ENCODE peak calls at places on chromosomes 12 and 14, in five cellular contexts. K, R, V, N and J are unnamed samples.

GRCh38 chr14:92613008-92613658 is 99.6 kb downstream of the RIN3 start:
- DNase-seq in V (peak; percentile 23), N (no peak), R (no peak), K (no peak), J (peak; percentile 14)

GRCh38 chr12:115322275-115322674 is 638.3 kb upstream of the TBX3 start:
- DNase-seq in R (no peak), N (peak; percentile 84), K (no peak), V (peak; percentile 51), J (peak; percentile 91)

GRCh38 chr14:55129086-55129427 is at the start of gene LGALS3:
- DNase-seq in V (no peak), R (peak; percentile 83), K (peak; percentile 83), N (peak; percentile 70), J (peak; percentile 80)

GRCh38 chr14:22848391-22849164 is 12.2 kb downstream of the MMP14 start:
- DNase-seq in K (peak; percentile 85), R (peak; percentile 78), V (peak; percentile 85), N (peak; percentile 54), J (peak; percentile 55)

GRCh38 chr12:99658950-99659349 is 11.4 kb downstream of the GARIN6 start:
- DNase-seq in V (peak; percentile 0), N (no peak), K (no peak), R (no peak), J (peak; percentile 2)

GRCh38 chr14:91152499-91152898 is 38.6 kb downstream of the DGLUCY start:
- DNase-seq in K (no peak), N (no peak), V (no peak), R (no peak), J (no peak)

GRCh38 chr12:56695327-56696101 is 7.4 kb upstream of the PTGES3 start:
- DNase-seq in V (no peak), N (no peak), K (no peak), R (no peak), J (no peak)

GRCh38 chr14:28515571-28515970 is 251.0 kb upstream of the FOXG1 start:
- DNase-seq in R (no peak), N (peak; percentile 93), K (no peak), V (peak; percentile 83), J (peak; percentile 94)

GRCh38 chr12:106369624-106370346 is 12.2 kb downstream of the POLR3B start:
- DNase-seq in N (peak; percentile 81), K (no peak), R (no peak), V (peak; percentile 80), J (peak; percentile 93)

GRCh38 chr12:61504396-61505115 is 755.6 kb upstream of the USP15 start:
- DNase-seq in K (no peak), V (no peak), R (no peak), N (peak; percentile 49), J (peak; percentile 53)

GRCh38 chr14:66284346-66284745 is 201.8 kb upstream of the CCDC196 start:
- DNase-seq in K (no peak), R (no peak), V (peak; percentile 22), N (peak; percentile 9), J (peak; percentile 65)

GRCh38 chr14:100463937-100464336 is 123.3 kb downstream of the BEGAIN start:
- DNase-seq in K (no peak), R (no peak), N (no peak), V (no peak), J (no peak)

GRCh38 chr12:89138048-89138852 is 214.1 kb downstream of the DUSP6 start:
- DNase-seq in N (peak; percentile 52), V (peak; percentile 45), R (no peak), K (no peak), J (peak; percentile 52)

GRCh38 chr12:119728437-119728730 is 60.5 kb downstream of the PRKAB1 start:
- DNase-seq in K (no peak), R (no peak), V (peak; percentile 8), N (no peak), J (no peak)

GRCh38 chr14:68394113-68394718 is 398.7 kb downstream of the ZFP36L1 start:
- DNase-seq in R (no peak), V (peak; percentile 47), K (no peak), N (no peak), J (no peak)

GRCh38 chr12:115341442-115341841 is 657.5 kb upstream of the TBX3 start:
- DNase-seq in N (peak; percentile 100), V (peak; percentile 97), R (peak; percentile 93), K (peak; percentile 84), J (peak; percentile 99)

GRCh38 chr12:98653866-98654493 is 8.9 kb downstream of the APAF1 start:
- DNase-seq in K (no peak), R (no peak), V (peak; percentile 31), N (peak; percentile 23), J (peak; percentile 63)

GRCh38 chr12:52372216-52373154 is 5.2 kb upstream of the KRT85 start:
- DNase-seq in K (peak; percentile 75), N (peak; percentile 81), R (peak; percentile 75), V (peak; percentile 73), J (peak; percentile 93)

GRCh38 chr12:132429122-132429931 is 60.6 kb upstream of the FBRSL1 start:
- DNase-seq in K (no peak), V (no peak), R (no peak), N (peak; percentile 21), J (no peak)

GRCh38 chr14:63174760-63175191 is 29.5 kb upstream of the RHOJ start:
- DNase-seq in K (no peak), N (peak; percentile 91), V (peak; percentile 98), R (no peak), J (peak; percentile 76)

GRCh38 chr12:77122236-77122635 is 56.9 kb upstream of the E2F7 start:
- DNase-seq in V (peak; percentile 98), R (peak; percentile 63), K (no peak), N (peak; percentile 92), J (peak; percentile 95)

GRCh38 chr14:53462931-53463778 is 310.0 kb upstream of the DDHD1 start:
- DNase-seq in R (no peak), V (no peak), N (no peak), K (no peak), J (peak; percentile 64)

GRCh38 chr12:20376984-20377383 is 8.6 kb downstream of the PDE3A start:
- DNase-seq in K (no peak), V (peak; percentile 13), N (no peak), R (no peak), J (peak; percentile 41)

GRCh38 chr12:16218934-16219718 is 58.4 kb downstream of the SLC15A5 start:
- DNase-seq in R (no peak), V (no peak), N (no peak), K (no peak), J (no peak)

GRCh38 chr14:78764240-78764639 is 594.1 kb downstream of the NRXN3 start:
- DNase-seq in R (no peak), K (no peak), N (peak; percentile 30), V (peak; percentile 94), J (peak; percentile 45)

GRCh38 chr14:105248368-105249174 is at the start of gene BTBD6:
- DNase-seq in V (peak; percentile 69), R (peak; percentile 92), K (peak; percentile 88), N (peak; percentile 79), J (peak; percentile 87)

GRCh38 chr14:105250008-105250366 is 1.7 kb downstream of the BTBD6 start:
- DNase-seq in R (no peak), N (no peak), V (no peak), K (no peak), J (no peak)

GRCh38 chr14:105250986-105251385 is 2.7 kb downstream of the BTBD6 start:
- DNase-seq in V (no peak), R (no peak), N (no peak), K (no peak), J (no peak)

GRCh38 chr14:105247715-105248367 is 492 bp upstream of the BTBD6 start:
- DNase-seq in R (no peak), K (no peak), N (no peak), V (no peak), J (no peak)

DNA sequence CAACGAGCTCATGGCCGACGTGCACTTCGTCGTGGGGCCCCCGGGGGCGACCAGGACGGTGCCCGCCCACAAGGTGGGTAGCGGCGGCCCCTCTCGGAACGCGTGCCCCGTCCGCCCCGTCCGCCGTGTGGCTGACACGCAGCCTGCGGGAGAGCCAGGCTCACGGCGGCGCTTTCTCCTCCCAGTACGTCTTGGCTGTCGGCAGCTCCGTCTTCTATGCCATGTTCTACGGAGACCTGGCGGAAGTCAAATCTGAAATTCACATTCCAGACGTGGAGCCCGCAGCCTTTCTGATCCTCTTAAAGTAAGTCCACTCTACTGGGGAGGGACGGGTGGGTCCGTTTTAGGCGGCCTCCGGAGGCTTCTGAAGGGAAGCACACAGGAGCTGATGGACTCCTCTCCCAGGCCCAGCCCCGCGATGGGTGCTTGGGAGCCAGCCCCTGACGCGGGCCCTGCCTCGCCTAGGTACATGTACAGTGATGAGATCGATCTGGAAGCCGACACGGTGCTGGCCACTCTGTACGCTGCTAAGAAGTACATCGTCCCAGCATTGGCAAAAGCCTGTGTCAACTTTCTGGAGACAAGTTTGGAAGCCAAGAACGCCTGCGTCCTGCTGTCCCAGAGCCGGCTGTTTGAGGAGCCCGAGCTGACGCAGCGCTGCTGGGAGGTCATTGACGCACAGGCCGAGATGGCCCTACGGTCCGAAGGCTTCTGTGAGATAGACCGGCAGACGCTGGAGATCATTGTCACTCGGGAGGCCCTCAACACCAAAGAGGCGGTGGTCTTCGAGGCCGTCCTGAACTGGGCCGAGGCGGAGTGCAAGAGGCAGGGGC is 1.1 kb downstream of the BTBD6 start:
- DNase-seq in K (no peak), V (peak; percentile 31), R (peak; percentile 72), N (no peak), J (peak; percentile 34)
- H3K4me3 ChIP-seq in K (peak overlapping the region; percentile 70), V (peak overlapping the region; percentile 61), R (peak overlapping the region; percentile 97), N (peak overlapping the region; percentile 65), J (peak overlapping the region; percentile 38)

DNA sequence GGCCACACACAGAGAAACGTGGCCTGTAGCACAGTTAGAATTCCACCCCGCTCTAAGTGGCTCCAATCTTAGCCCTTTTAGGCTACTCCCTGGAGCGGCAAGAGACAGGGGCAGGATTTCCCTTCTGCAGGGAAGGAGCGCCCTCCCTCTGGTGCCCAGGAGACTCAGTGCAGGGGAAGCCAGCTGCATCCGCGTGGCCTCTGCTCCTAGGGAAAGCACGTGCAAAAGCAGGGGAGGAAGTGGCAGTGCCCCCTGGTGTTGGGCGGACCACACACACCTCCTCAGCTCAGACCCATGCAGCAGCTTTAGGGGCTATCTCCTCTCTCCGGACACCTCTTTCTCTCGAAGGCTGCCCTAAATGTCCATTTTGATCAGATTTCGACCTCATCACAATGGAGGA is 50.0 kb downstream of the SPRING1 start:
- DNase-seq in R (no peak), V (no peak), K (peak; percentile 46), N (no peak), J (no peak)
- TF ChIP-seq CTCF in R (peak; percentile 35), V (peak; percentile 28), K (peak; percentile 29), N (peak; percentile 37), J (peak; percentile 27)

DNA sequence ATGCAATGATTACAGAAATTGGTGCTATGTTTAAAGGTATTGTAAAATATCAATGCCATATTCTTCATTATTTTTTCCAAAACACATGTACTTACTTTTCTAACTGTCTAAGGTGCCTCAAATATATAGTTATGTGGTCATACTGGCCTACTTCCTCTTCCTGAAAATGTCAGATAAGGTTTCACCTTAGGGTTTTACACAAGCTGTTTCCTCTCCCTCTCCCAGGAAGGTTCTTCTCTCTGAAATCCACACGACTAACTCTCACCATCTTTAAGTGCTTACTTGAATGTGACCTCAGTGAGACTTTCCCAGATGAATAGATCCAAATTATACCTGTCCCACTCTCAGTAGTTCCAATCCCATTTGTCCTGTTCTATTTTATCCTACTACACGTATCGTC is 11.6 kb upstream of the CLEC4D start:
- DNase-seq in K (no peak), R (no peak), N (no peak), V (no peak), J (no peak)
- H3K4me3 ChIP-seq in K (no peak overlapping the region), R (no peak overlapping the region), N (no peak overlapping the region), V (no peak overlapping the region), J (no peak overlapping the region)

DNA sequence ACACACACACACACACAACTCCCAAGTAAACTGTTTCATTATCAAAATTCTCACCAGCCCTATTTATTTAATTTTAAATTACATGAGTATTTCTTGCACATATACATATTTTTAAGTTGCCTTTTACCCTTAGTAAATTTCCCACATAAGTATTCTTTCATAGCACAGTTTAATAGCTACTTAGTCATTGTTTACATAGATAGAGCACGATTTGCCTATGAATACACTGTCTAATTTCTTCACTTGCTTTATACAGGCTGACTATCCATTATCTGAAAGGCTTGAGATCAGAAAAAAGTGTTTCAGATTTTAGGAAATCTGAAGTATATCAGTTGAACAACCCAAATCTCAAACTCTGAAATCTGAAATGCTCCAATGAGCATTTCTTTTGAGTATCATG is 30.9 kb downstream of the NIN start:
- DNase-seq in K (no peak), N (no peak), V (peak; percentile 22), R (no peak), J (peak; percentile 50)
- TF ChIP-seq CTCF in K (no peak), N (no peak), V (no peak), R (no peak), J (no peak)